ENCODE peak calls at places on chromosomes 5 and 9, in six cellular contexts. P is suprapubic skin; Q is left ventricle myocardium inferior; U is testis; N is cardiac muscle cell; W is CD4-positive, alpha-beta T cell. T is an unnamed sample.

GRCh38 chr9:99019523-99020331 is 76.0 kb downstream of the COL15A1 start:
- DNase-seq in P (no peak), Q (no peak), U (no peak), N (peak; percentile 95), W (no peak), T (no peak)

GRCh38 chr9:36572515-36573418 is at the start of gene MELK:
- DNase-seq in P (peak; percentile 85), Q (peak; percentile 79), U (peak; percentile 89), N (peak; percentile 85), W (peak; percentile 81), T (peak; percentile 82)

GRCh38 chr5:92402045-92402444 is 1018.9 kb upstream of the ARRDC3 start:
- DNase-seq in P (no peak), Q (no peak), U (no peak), N (no peak), W (no peak), T (no peak)

GRCh38 chr9:36486933-36487481 is 85.7 kb upstream of the MELK start:
- DNase-seq in P (peak; percentile 82), Q (peak; percentile 58), U (peak; percentile 70), N (peak; percentile 25), W (peak; percentile 42), T (peak; percentile 87)

GRCh38 chr5:117559005-117559844 is 984.6 kb upstream of the SEMA6A start:
- DNase-seq in P (no peak), Q (no peak), U (no peak), N (no peak), W (no peak), T (no peak)

GRCh38 chr5:172630961-172631360 is 10.1 kb upstream of the NEURL1B start:
- DNase-seq in P (no peak), Q (no peak), U (no peak), N (no peak), W (no peak), T (no peak)

GRCh38 chr5:163222982-163223381 is 214.4 kb upstream of the CCNG1 start:
- DNase-seq in P (no peak), Q (no peak), U (no peak), N (no peak), W (no peak), T (no peak)

GRCh38 chr5:96244696-96245095 is 188.4 kb downstream of the PCSK1 start:
- DNase-seq in P (no peak), Q (no peak), U (no peak), N (no peak), W (no peak), T (no peak)

GRCh38 chr5:5198111-5198510 is 58.0 kb downstream of the ADAMTS16 start:
- DNase-seq in P (no peak), Q (no peak), U (no peak), N (no peak), W (no peak), T (no peak)

GRCh38 chr5:332843-333242 is 11.3 kb downstream of the AHRR start:
- DNase-seq in P (no peak), Q (no peak), U (no peak), N (peak; percentile 13), W (no peak), T (no peak)

GRCh38 chr5:139711067-139711851 is 63.1 kb downstream of the CXXC5 start:
- DNase-seq in P (no peak), Q (peak; percentile 30), U (no peak), N (peak; percentile 52), W (peak; percentile 49), T (peak; percentile 86)

GRCh38 chr5:72021651-72022357 is 85.5 kb upstream of the MAP1B start:
- DNase-seq in P (no peak), Q (no peak), U (no peak), N (no peak), W (no peak), T (no peak)

GRCh38 chr9:128007566-128008138 is 26.9 kb upstream of the EEIG1 start:
- DNase-seq in P (no peak), Q (peak; percentile 29), U (peak; percentile 50), N (peak; percentile 68), W (peak; percentile 92), T (peak; percentile 76)

GRCh38 chr9:124342946-124343485 is 72.2 kb downstream of the PSMB7 start:
- DNase-seq in P (no peak), Q (peak; percentile 26), U (peak; percentile 40), N (peak; percentile 84), W (no peak), T (peak; percentile 72)

GRCh38 chr5:34772691-34773090 is 66.3 kb upstream of the TTC23L start:
- DNase-seq in P (no peak), Q (no peak), U (no peak), N (no peak), W (no peak), T (no peak)

GRCh38 chr9:34577635-34578240 is 11.8 kb downstream of the CNTFR start:
- DNase-seq in P (no peak), Q (no peak), U (no peak), N (no peak), W (no peak), T (no peak)

GRCh38 chr9:124941689-124942561 is 1.0 kb upstream of the GOLGA1 start:
- DNase-seq in P (peak; percentile 86), Q (peak; percentile 47), U (peak; percentile 74), N (peak; percentile 70), W (peak; percentile 72), T (peak; percentile 60)

GRCh38 chr5:151799407-151799806 is 27.7 kb downstream of the G3BP1 start:
- DNase-seq in P (no peak), Q (no peak), U (no peak), N (peak; percentile 39), W (no peak), T (no peak)

GRCh38 chr9:137237759-137238726 is 3.0 kb upstream of the TUBB4B start:
- DNase-seq in P (no peak), Q (no peak), U (peak; percentile 82), N (no peak), W (no peak), T (no peak)

GRCh38 chr5:3811116-3811515 is 215.5 kb downstream of the IRX1 start:
- DNase-seq in P (no peak), Q (no peak), U (no peak), N (no peak), W (no peak), T (no peak)

GRCh38 chr9:36937951-36938350 is 96.1 kb downstream of the PAX5 start:
- DNase-seq in P (peak; percentile 50), Q (no peak), U (no peak), N (no peak), W (no peak), T (no peak)

GRCh38 chr9:130570200-130570599 is 9.2 kb upstream of the FUBP3 start:
- DNase-seq in P (no peak), Q (no peak), U (no peak), N (peak; percentile 46), W (no peak), T (no peak)

GRCh38 chr9:37398464-37399025 is 24.0 kb upstream of the GRHPR start:
- DNase-seq in P (no peak), Q (no peak), U (no peak), N (no peak), W (no peak), T (no peak)

GRCh38 chr5:7926296-7926695 is 57.3 kb downstream of the MTRR start:
- DNase-seq in P (no peak), Q (no peak), U (no peak), N (peak; percentile 75), W (no peak), T (no peak)

GRCh38 chr5:111241696-111242095 is 17.5 kb downstream of the CAMK4 start:
- DNase-seq in P (no peak), Q (no peak), U (no peak), N (no peak), W (no peak), T (no peak)

GRCh38 chr5:40833712-40834229 is 1.3 kb downstream of the RPL37 start:
- DNase-seq in P (no peak), Q (no peak), U (no peak), N (no peak), W (no peak), T (no peak)
- H3K27ac ChIP-seq in P (peak overlapping the region; percentile 99), Q (peak overlapping the region; percentile 99), U (no peak overlapping the region), N (peak overlapping the region; percentile 88), W (peak overlapping the region; percentile 92), T (peak overlapping the region; percentile 51)

DNA sequence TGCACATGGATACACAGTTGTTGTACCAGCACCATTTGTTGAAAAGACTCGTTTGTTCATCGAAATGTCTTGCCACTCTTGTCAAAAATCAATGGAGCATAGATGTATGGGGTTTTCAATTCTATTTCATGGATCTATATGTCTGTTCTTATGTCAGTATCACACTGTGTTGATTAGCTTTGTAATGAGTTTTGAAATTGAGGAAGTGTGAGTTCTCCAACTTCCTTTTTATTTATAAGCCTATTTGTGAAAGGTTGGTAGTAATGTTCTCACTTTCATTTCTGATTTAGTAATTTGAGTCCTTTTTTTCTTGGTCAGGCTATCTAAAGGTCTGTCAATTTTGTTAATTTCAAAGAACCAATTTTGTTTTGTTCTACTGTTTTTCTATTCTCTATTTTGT is 26.1 kb downstream of the ZNF510 start:
- DNase-seq in P (no peak), Q (no peak), U (no peak), N (no peak), W (no peak), T (no peak)
- H3K9me3 ChIP-seq in P (peaks cover 83% of the 10 kb centered on the region), Q (peaks cover 100% of the 10 kb centered on the region), U (no peaks in the 10 kb centered on the region), N (peaks cover 7% of the 10 kb centered on the region), W (peaks cover 80% of the 10 kb centered on the region), T (peaks cover 8% of the 10 kb centered on the region)

GRCh38 chr5:77974576-77974975 is 198.4 kb upstream of the TBCA start:
- DNase-seq in P (no peak), Q (no peak), U (no peak), N (no peak), W (no peak), T (no peak)

GRCh38 chr5:77970891-77971290 is 194.8 kb upstream of the TBCA start:
- DNase-seq in P (no peak), Q (no peak), U (no peak), N (no peak), W (no peak), T (no peak)

GRCh38 chr5:77971965-77972544 is 195.9 kb upstream of the TBCA start:
- DNase-seq in P (no peak), Q (no peak), U (no peak), N (no peak), W (no peak), T (no peak)

GRCh38 chr5:77973253-77973609 is 197.1 kb upstream of the TBCA start:
- DNase-seq in P (no peak), Q (no peak), U (no peak), N (no peak), W (no peak), T (peak; percentile 67)

DNA sequence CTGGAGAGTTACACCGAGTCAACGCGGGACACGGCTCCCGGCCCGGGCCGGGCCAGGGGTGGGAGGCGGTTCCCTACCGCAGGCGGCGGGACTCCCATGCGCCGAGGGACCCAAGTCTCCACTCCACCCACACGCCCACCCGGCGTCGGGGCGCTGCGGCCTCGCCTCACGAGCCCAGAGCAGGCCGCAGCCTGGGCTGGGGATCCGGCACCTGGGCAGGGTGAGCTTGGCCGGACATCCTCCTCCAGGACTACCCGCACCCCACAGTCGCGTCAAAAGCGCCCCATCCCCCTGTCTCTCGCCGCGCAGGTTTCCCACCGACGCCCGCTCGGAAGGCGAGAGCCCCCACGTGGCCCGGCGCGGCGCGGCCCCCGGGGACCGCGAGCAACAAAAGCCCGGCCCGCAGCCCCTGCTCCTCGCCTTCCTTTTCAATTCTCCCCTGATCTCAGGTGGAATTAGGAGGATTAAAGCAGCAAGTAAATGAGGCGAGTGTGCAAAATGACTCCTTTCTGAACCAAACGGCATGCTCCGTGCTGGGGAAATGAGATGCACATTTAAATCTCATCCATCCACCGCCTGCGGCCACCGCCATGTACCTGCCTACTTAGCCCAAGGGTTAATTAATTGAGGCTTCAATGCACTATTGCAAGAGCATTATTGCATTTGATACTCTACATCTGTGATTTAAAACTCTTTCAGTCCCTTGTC is 196.6 kb upstream of the TBCA start:
- DNase-seq in P (no peak), Q (no peak), U (no peak), N (no peak), W (no peak), T (peak; percentile 53)
- H3K27me3 ChIP-seq in P (peaks cover 45% of the 10 kb centered on the region), Q (peaks cover 85% of the 10 kb centered on the region), U (no peaks in the 10 kb centered on the region), N (peaks cover 87% of the 10 kb centered on the region), W (peaks cover 52% of the 10 kb centered on the region), T (no peaks in the 10 kb centered on the region)

GRCh38 chr5:133926960-133927615 is 41.3 kb downstream of the C5orf15 start:
- DNase-seq in P (no peak), Q (no peak), U (no peak), N (peak; percentile 54), W (no peak), T (no peak)
- H3K27ac ChIP-seq in P (no peak overlapping the region), Q (no peak overlapping the region), U (no peak overlapping the region), N (no peak overlapping the region), W (no peak overlapping the region), T (no peak overlapping the region)

T was measured in right cardiac atrium.